ENCODE peak calls at places on chromosomes 16 and 17, in nine cellular contexts. P is psoas muscle, D is small intestine, C is aorta, Q is K562, M is heart right ventricle, G is A549, J is heart left ventricle, R is kidney. Z is an unnamed sample. For H3K4me1, the result is how much of the 10 kb centered on the place peaks cover.

GRCh38 chr16:46638947-46639925 is 18.1 kb upstream of the SHCBP1 start:
- DNase-seq in P (no peak), D (no peak), C (no peak), Q (no peak), M (no peak), G (no peak), J (no peak), R (no peak), Z (no peak)

GRCh38 chr16:79597277-79597676 is 3.3 kb downstream of the MAF start:
- DNase-seq in P (no peak), D (no peak), C (no peak), Q (no peak), M (no peak), G (no peak), J (no peak), R (no peak), Z (no peak)

GRCh38 chr17:79791354-79792123 is 5.3 kb downstream of the CBX8 start:
- DNase-seq in P (no peak), D (no peak), C (peak), Q (no peak), M (no peak), G (no peak), J (no peak), R (peak), Z (peak)

GRCh38 chr16:10681310-10682308 is 13.1 kb downstream of the TEKT5 start:
- DNase-seq in P (no peak), D (no peak), C (peak), Q (no peak), M (no peak), G (no peak), J (no peak), R (no peak), Z (no peak)

GRCh38 chr16:66376577-66377326 is 10.3 kb downstream of the CDH5 start:
- DNase-seq in P (no peak), D (no peak), C (no peak), Q (no peak), M (no peak), G (no peak), J (no peak), R (no peak), Z (no peak)

GRCh38 chr16:29107299-29107698 is 122.4 kb downstream of the LAT start:
- DNase-seq in P (no peak), D (peak), C (no peak), Q (peak), M (no peak), G (no peak), J (no peak), R (peak), Z (no peak)

GRCh38 chr17:39852239-39852638 is 11.9 kb downstream of the IKZF3 start:
- DNase-seq in P (no peak), D (no peak), C (no peak), Q (no peak), M (no peak), G (no peak), J (no peak), R (no peak), Z (no peak)

GRCh38 chr16:29806641-29807425 is 504 bp downstream of the MAZ start:
- DNase-seq in P (peak), D (no peak), C (no peak), Q (peak), M (peak), G (no peak), J (peak), R (peak), Z (no peak)

GRCh38 chr16:11079657-11080187 is 135.4 kb downstream of the CLEC16A start:
- DNase-seq in P (no peak), D (no peak), C (peak), Q (no peak), M (no peak), G (no peak), J (no peak), R (no peak), Z (no peak)

GRCh38 chr17:3695129-3695722 is 729 bp downstream of the P2RX5 start:
- DNase-seq in P (peak), D (no peak), C (peak), Q (no peak), M (peak), G (no peak), J (peak), R (no peak), Z (no peak)

GRCh38 chr17:65418622-65419021 is 142.8 kb downstream of the AXIN2 start:
- DNase-seq in P (no peak), D (peak), C (no peak), Q (no peak), M (peak), G (no peak), J (peak), R (no peak), Z (no peak)

GRCh38 chr16:2178321-2179106 is 17.9 kb downstream of the CASKIN1 start:
- DNase-seq in P (no peak), D (no peak), C (no peak), Q (peak), M (no peak), G (no peak), J (no peak), R (no peak), Z (no peak)

DNA sequence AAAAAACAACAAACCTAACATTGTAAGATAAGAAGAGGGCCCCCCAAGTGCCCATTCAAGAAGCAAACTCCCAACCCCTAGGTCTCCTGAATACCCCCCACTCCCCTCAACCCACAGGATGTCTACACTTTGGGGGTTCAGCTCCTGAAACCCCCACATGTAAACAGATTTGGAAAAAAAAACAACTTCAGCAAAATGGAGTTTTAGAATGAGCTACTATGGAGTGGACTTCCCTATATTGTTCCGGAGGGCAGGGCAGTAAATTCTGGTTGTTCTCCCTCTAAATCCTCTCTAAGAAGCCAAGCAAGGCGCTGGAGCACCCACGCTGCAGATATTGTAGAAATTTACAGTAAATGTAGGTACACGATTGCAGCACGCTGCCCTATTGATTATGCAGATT is 8.5 kb upstream of the ZFHX3 start:
- DNase-seq in P (no peak), D (no peak), C (peak), Q (no peak), M (no peak), G (no peak), J (no peak), R (no peak), Z (no peak)
- H3K4me1 ChIP-seq in P (under half), D (under half), C (under half), Q (under half), M (under half), G (half or more), J (half or more), R (under half), Z (under half)

DNA sequence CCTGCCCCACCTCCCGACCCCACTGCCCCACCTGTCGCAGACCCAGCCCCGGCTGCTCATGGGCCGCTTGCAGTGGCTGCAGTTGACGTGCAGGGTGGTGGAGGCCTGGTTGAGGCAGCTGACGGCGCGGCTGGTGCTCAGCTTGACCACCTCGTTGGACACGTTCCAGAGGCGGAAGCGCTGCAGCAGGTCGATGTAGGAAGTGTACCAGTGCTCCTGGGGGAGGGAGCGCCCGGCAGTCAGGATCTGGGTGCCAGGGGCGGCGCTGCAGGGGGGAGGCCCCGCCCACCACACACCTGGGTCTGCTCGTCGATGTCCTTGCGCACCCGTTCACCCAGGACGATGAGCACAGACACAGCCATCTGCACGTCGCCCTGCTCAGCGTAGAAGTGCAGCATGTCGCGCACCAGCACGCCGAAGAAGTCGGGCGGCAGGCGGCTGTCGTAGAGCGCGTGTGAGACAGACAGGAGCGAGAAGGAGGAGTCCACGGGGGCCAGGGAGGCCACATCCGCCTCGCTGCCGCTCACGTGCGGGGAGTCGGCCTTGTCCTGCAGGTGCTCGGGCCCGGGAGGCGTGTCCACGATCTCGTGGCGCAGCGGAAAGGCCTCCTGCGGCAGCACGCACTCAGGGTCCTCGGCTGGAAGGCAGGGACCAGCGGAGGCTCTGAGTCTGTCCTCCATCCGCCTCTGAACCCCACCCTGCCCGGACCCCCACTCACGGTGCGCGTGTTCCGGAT is 995 bp upstream of the JMJD8 start:
- DNase-seq in P (peak), D (no peak), C (no peak), Q (no peak), M (no peak), G (no peak), J (no peak), R (no peak), Z (no peak)
- H3K4me3 ChIP-seq in P (peak), D (peak), C (no peak), Q (no peak), M (peak), G (peak), J (peak), R (no peak), Z (peak)

GRCh38 chr16:88973007-88973410 is 4.0 kb downstream of the CBFA2T3 start:
- DNase-seq in P (no peak), D (no peak), C (no peak), Q (peak), M (no peak), G (no peak), J (no peak), R (no peak), Z (no peak)
- H3K27ac ChIP-seq in P (no peak), D (no peak), C (no peak), Q (peak), M (no peak), G (no peak), J (no peak), R (no peak), Z (no peak)

DNA sequence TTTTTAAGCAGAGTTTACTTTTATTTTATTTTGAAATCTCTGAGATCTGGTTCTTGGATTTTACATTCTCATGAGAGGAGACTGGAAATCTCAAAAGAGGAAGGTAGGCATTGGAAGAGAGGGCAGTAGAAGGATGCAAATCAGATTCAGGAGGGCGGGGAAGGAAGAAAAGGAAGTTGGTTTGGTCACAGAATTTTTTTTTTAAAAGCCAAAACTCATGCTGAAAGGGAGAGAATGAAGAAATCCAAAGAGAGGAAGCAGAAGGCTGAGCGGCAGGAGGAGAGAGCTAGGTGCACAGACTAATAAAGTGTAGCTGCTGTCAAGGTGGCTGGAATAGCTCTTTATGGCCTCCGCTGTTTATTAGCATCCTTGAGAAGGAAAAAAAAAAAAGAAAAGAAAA is 194.4 kb downstream of the ZFHX3 start:
- DNase-seq in P (no peak), D (no peak), C (no peak), Q (no peak), M (no peak), G (no peak), J (no peak), R (no peak), Z (no peak)
- H3K4me1 ChIP-seq in P (under half), D (under half), C (under half), Q (under half), M (under half), G (under half), J (half or more), R (under half), Z (under half)

DNA sequence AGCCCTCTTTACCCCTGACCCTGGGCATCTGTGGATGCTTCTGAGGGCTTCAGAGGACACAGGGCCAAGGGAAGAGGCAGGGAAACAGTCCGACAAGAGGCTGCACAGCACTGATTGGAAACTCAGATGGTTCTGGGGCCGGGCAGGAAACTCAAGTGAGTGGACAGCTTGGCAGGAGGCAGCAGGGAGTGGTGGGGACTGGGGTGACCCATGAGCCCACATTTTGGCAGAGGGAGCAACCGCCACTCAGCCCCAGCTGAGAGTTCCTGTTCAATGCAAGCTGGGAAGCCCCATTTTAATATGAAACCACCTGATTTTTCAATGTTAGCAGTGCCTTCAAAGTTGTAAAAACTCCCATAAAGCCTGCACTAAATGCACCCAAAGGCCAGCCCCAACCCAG is 1.5 kb upstream of the VASN start:
- DNase-seq in P (no peak), D (no peak), C (no peak), Q (no peak), M (no peak), G (no peak), J (no peak), R (no peak), Z (no peak)
- H3K4me3 ChIP-seq in P (no peak), D (no peak), C (no peak), Q (no peak), M (no peak), G (no peak), J (no peak), R (no peak), Z (no peak)

GRCh38 chr16:68235105-68235881 is 634 bp downstream of the ESRP2 start:
- DNase-seq in P (peak), D (peak), C (no peak), Q (no peak), M (no peak), G (no peak), J (no peak), R (peak), Z (peak)
- H3K27ac ChIP-seq in P (peak), D (peak), C (no peak), Q (no peak), M (no peak), G (no peak), J (no peak), R (peak), Z (peak)

Z was measured in left lung.